ENCODE peak calls at places on chromosomes 12 and 14, in ten cellular contexts. One of them, this sample, is unnamed.

GRCh38 chr14:76769636-76770292 is 8.5 kb downstream of the VASH1 start:
- DNase-seq in stimulated activated effector memory CD8-positive, alpha-beta T cell treated with anti-CD3 and anti-CD28 coated beads, Interleukin-12 subunit alpha, Interleukin-12 subunit beta, amount 100 ng/mL, for 72 hours: no peak
- DNase-seq in cardiac muscle cell: no peak
- DNase-seq in RKO: no peak
- DNase-seq in nephron progenitor cell: no peak
- DNase-seq in hepatic stellate cell: no peak
- DNase-seq in T47D: no peak
- DNase-seq in naive B cell: no peak
- DNase-seq in H9: peak
- DNase-seq in NCI-H510A: no peak
- DNase-seq in this sample: no peak

GRCh38 chr12:33222357-33222756 is 217.3 kb downstream of the SYT10 start:
- DNase-seq in cardiac muscle cell: no peak
- DNase-seq in naive B cell: no peak
- DNase-seq in NCI-H510A: no peak
- DNase-seq in stimulated activated effector memory CD8-positive, alpha-beta T cell treated with anti-CD3 and anti-CD28 coated beads, Interleukin-12 subunit alpha, Interleukin-12 subunit beta, amount 100 ng/mL, for 72 hours: no peak
- DNase-seq in T47D: no peak
- DNase-seq in RKO: no peak
- DNase-seq in hepatic stellate cell: no peak
- DNase-seq in nephron progenitor cell: no peak
- DNase-seq in H9: no peak
- DNase-seq in this sample: no peak

GRCh38 chr12:1566449-1567135 is 27.8 kb downstream of the FBXL14 start:
- DNase-seq in hepatic stellate cell: no peak
- DNase-seq in stimulated activated effector memory CD8-positive, alpha-beta T cell treated with anti-CD3 and anti-CD28 coated beads, Interleukin-12 subunit alpha, Interleukin-12 subunit beta, amount 100 ng/mL, for 72 hours: no peak
- DNase-seq in naive B cell: no peak
- DNase-seq in T47D: peak
- DNase-seq in RKO: no peak
- DNase-seq in cardiac muscle cell: peak
- DNase-seq in nephron progenitor cell: peak
- DNase-seq in H9: no peak
- DNase-seq in NCI-H510A: no peak
- DNase-seq in this sample: no peak

GRCh38 chr14:22265319-22266140 is 323.5 kb downstream of the DAD1 start:
- DNase-seq in H9: no peak
- DNase-seq in T47D: no peak
- DNase-seq in NCI-H510A: no peak
- DNase-seq in RKO: no peak
- DNase-seq in stimulated activated effector memory CD8-positive, alpha-beta T cell treated with anti-CD3 and anti-CD28 coated beads, Interleukin-12 subunit alpha, Interleukin-12 subunit beta, amount 100 ng/mL, for 72 hours: no peak
- DNase-seq in nephron progenitor cell: no peak
- DNase-seq in naive B cell: no peak
- DNase-seq in cardiac muscle cell: no peak
- DNase-seq in hepatic stellate cell: no peak
- DNase-seq in this sample: no peak

GRCh38 chr12:27984275-27984674 is 11.7 kb upstream of the PTHLH start:
- DNase-seq in NCI-H510A: no peak
- DNase-seq in cardiac muscle cell: no peak
- DNase-seq in stimulated activated effector memory CD8-positive, alpha-beta T cell treated with anti-CD3 and anti-CD28 coated beads, Interleukin-12 subunit alpha, Interleukin-12 subunit beta, amount 100 ng/mL, for 72 hours: no peak
- DNase-seq in naive B cell: no peak
- DNase-seq in nephron progenitor cell: no peak
- DNase-seq in hepatic stellate cell: peak
- DNase-seq in H9: no peak
- DNase-seq in T47D: no peak
- DNase-seq in RKO: peak
- DNase-seq in this sample: no peak

GRCh38 chr12:106284294-106285105 is 18.0 kb upstream of the TCP11L2 start:
- DNase-seq in RKO: no peak
- DNase-seq in T47D: no peak
- DNase-seq in hepatic stellate cell: no peak
- DNase-seq in NCI-H510A: no peak
- DNase-seq in stimulated activated effector memory CD8-positive, alpha-beta T cell treated with anti-CD3 and anti-CD28 coated beads, Interleukin-12 subunit alpha, Interleukin-12 subunit beta, amount 100 ng/mL, for 72 hours: peak
- DNase-seq in naive B cell: no peak
- DNase-seq in cardiac muscle cell: no peak
- DNase-seq in H9: no peak
- DNase-seq in nephron progenitor cell: no peak
- DNase-seq in this sample: no peak

GRCh38 chr12:42326466-42327226 is 679 bp downstream of the PPHLN1 start:
- DNase-seq in hepatic stellate cell: peak
- DNase-seq in stimulated activated effector memory CD8-positive, alpha-beta T cell treated with anti-CD3 and anti-CD28 coated beads, Interleukin-12 subunit alpha, Interleukin-12 subunit beta, amount 100 ng/mL, for 72 hours: no peak
- DNase-seq in naive B cell: peak
- DNase-seq in nephron progenitor cell: peak
- DNase-seq in NCI-H510A: no peak
- DNase-seq in RKO: peak
- DNase-seq in H9: no peak
- DNase-seq in T47D: no peak
- DNase-seq in cardiac muscle cell: peak
- DNase-seq in this sample: no peak

GRCh38 chr14:30223385-30223785 is 295.7 kb upstream of the PRKD1 start:
- DNase-seq in T47D: no peak
- DNase-seq in NCI-H510A: peak
- DNase-seq in nephron progenitor cell: no peak
- DNase-seq in RKO: peak
- DNase-seq in H9: no peak
- DNase-seq in cardiac muscle cell: no peak
- DNase-seq in hepatic stellate cell: peak
- DNase-seq in stimulated activated effector memory CD8-positive, alpha-beta T cell treated with anti-CD3 and anti-CD28 coated beads, Interleukin-12 subunit alpha, Interleukin-12 subunit beta, amount 100 ng/mL, for 72 hours: no peak
- DNase-seq in naive B cell: no peak
- DNase-seq in this sample: peak

GRCh38 chr14:68244272-68244975 is 424.8 kb downstream of the RAD51B start:
- DNase-seq in naive B cell: no peak
- DNase-seq in cardiac muscle cell: no peak
- DNase-seq in H9: no peak
- DNase-seq in stimulated activated effector memory CD8-positive, alpha-beta T cell treated with anti-CD3 and anti-CD28 coated beads, Interleukin-12 subunit alpha, Interleukin-12 subunit beta, amount 100 ng/mL, for 72 hours: no peak
- DNase-seq in NCI-H510A: no peak
- DNase-seq in T47D: no peak
- DNase-seq in RKO: no peak
- DNase-seq in nephron progenitor cell: no peak
- DNase-seq in hepatic stellate cell: no peak
- DNase-seq in this sample: peak

GRCh38 chr14:93859957-93860356 is 67.2 kb upstream of the FAM181A start:
- DNase-seq in T47D: no peak
- DNase-seq in cardiac muscle cell: no peak
- DNase-seq in RKO: no peak
- DNase-seq in nephron progenitor cell: no peak
- DNase-seq in hepatic stellate cell: no peak
- DNase-seq in naive B cell: no peak
- DNase-seq in NCI-H510A: no peak
- DNase-seq in H9: no peak
- DNase-seq in stimulated activated effector memory CD8-positive, alpha-beta T cell treated with anti-CD3 and anti-CD28 coated beads, Interleukin-12 subunit alpha, Interleukin-12 subunit beta, amount 100 ng/mL, for 72 hours: no peak
- DNase-seq in this sample: no peak

GRCh38 chr14:30420489-30420888 is 138.5 kb upstream of the G2E3 start:
- DNase-seq in RKO: no peak
- DNase-seq in hepatic stellate cell: no peak
- DNase-seq in H9: no peak
- DNase-seq in naive B cell: no peak
- DNase-seq in stimulated activated effector memory CD8-positive, alpha-beta T cell treated with anti-CD3 and anti-CD28 coated beads, Interleukin-12 subunit alpha, Interleukin-12 subunit beta, amount 100 ng/mL, for 72 hours: no peak
- DNase-seq in cardiac muscle cell: no peak
- DNase-seq in nephron progenitor cell: no peak
- DNase-seq in NCI-H510A: no peak
- DNase-seq in T47D: no peak
- DNase-seq in this sample: no peak

GRCh38 chr12:11837318-11837934 is 188.0 kb downstream of the ETV6 start:
- DNase-seq in cardiac muscle cell: no peak
- DNase-seq in hepatic stellate cell: no peak
- DNase-seq in RKO: no peak
- DNase-seq in NCI-H510A: no peak
- DNase-seq in naive B cell: no peak
- DNase-seq in nephron progenitor cell: no peak
- DNase-seq in stimulated activated effector memory CD8-positive, alpha-beta T cell treated with anti-CD3 and anti-CD28 coated beads, Interleukin-12 subunit alpha, Interleukin-12 subunit beta, amount 100 ng/mL, for 72 hours: no peak
- DNase-seq in T47D: no peak
- DNase-seq in H9: no peak
- DNase-seq in this sample: no peak